ENCODE peak calls at places on chromosomes 16 and 17, in seven cellular contexts. W, T, J, L, Y, F and P are unnamed samples.

GRCh38 chr17:31521632-31522283 is 130.3 kb downstream of the RAB11FIP4 start:
- DNase-seq in W (no peak), L (no peak), J (no peak), F (no peak), Y (no peak), T (no peak), P (no peak)

GRCh38 chr16:22092143-22092933 is at the start of gene VWA3A:
- DNase-seq in L (no peak), Y (peak; percentile 51), T (no peak), F (peak; percentile 74), J (peak; percentile 75), W (no peak), P (peak; percentile 85)

GRCh38 chr17:68346448-68346847 is 55.2 kb downstream of the ARSG start:
- DNase-seq in Y (no peak), W (peak; percentile 28), F (peak; percentile 74), J (no peak), L (peak; percentile 24), T (no peak), P (no peak)

GRCh38 chr16:47599512-47599911 is 138.4 kb downstream of the PHKB start:
- DNase-seq in L (peak; percentile 28), W (no peak), F (no peak), T (no peak), Y (no peak), J (no peak), P (no peak)

GRCh38 chr16:23506606-23506994 is 3.7 kb downstream of the GGA2 start:
- DNase-seq in L (no peak), T (no peak), J (no peak), Y (no peak), F (no peak), W (no peak), P (no peak)

GRCh38 chr16:70706948-70707465 is 21.2 kb upstream of the MTSS2 start:
- DNase-seq in L (no peak), J (peak; percentile 84), T (no peak), F (no peak), Y (peak; percentile 67), W (no peak), P (peak; percentile 58)

GRCh38 chr17:72255481-72255880 is 134.7 kb downstream of the SOX9 start:
- DNase-seq in F (no peak), Y (no peak), T (no peak), J (no peak), L (no peak), W (peak; percentile 30), P (no peak)

GRCh38 chr16:85554791-85555548 is 58.2 kb upstream of the GSE1 start:
- DNase-seq in W (peak; percentile 72), T (no peak), Y (peak; percentile 73), J (peak; percentile 87), F (peak; percentile 89), L (no peak), P (peak; percentile 71)

GRCh38 chr17:30379303-30380105 is 777 bp downstream of the CPD start:
- DNase-seq in F (peak; percentile 84), L (no peak), Y (no peak), T (no peak), J (peak; percentile 20), W (peak; percentile 34), P (no peak)

GRCh38 chr16:87310610-87311009 is 6.6 kb downstream of the C16orf95 start:
- DNase-seq in T (no peak), L (no peak), W (no peak), J (no peak), F (peak; percentile 47), Y (no peak), P (no peak)

GRCh38 chr16:81499576-81500380 is 55.2 kb downstream of the CMIP start:
- DNase-seq in T (no peak), L (no peak), F (peak; percentile 29), Y (no peak), W (no peak), J (no peak), P (no peak)
- H3K9ac ChIP-seq in T (peak overlapping the region; percentile 32), L (no peak overlapping the region), F (no peak overlapping the region), Y (no peak overlapping the region), W (peak overlapping the region; percentile 24), J (no peak overlapping the region), P (no peak overlapping the region)

DNA sequence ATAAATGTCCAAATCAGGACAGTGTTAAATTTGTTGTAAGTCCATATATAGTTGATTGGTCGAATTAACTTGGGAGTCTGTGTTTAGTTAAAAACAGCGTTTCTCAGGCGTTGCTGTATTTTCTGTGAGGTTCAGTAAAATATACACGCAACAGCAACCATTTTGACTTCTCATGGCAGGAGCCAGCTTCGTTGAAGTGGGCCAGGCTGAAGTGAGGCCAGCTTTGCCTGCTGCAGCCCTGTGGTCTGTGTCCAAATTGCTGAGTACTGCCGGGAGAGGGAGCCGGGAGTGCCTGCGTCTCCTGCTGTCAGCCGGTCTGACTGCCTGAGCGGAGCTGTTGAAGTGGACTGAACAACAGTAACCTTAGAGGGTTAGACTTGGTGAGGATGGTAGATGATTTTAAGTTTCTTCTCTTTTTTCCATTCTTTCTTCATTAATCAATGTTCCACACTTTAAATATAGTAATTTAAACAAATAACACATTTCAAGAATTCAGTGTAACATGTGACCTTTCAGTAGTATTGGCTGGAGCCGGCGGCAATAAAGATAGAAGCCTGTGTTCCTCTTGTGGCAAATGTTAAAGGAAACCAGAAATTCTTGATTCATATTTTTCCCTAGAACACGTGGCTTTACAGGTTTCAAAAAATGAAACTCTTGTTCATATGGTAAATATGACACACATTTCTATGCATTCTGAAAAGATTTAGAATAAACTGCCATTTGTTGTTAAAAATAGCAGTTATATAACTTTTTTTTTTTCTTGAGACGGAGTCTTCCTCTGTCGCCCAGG is 37.0 kb upstream of the ZNF750 start:
- DNase-seq in J (peak; percentile 84), W (peak; percentile 70), Y (peak; percentile 70), L (no peak), T (peak; percentile 49), F (peak; percentile 86), P (peak; percentile 82)
- H3K9ac ChIP-seq in J (peak overlapping the region; percentile 86), W (no peak overlapping the region), Y (no peak overlapping the region), L (no peak overlapping the region), T (peak overlapping the region; percentile 23), F (no peak overlapping the region), P (no peak overlapping the region)

DNA sequence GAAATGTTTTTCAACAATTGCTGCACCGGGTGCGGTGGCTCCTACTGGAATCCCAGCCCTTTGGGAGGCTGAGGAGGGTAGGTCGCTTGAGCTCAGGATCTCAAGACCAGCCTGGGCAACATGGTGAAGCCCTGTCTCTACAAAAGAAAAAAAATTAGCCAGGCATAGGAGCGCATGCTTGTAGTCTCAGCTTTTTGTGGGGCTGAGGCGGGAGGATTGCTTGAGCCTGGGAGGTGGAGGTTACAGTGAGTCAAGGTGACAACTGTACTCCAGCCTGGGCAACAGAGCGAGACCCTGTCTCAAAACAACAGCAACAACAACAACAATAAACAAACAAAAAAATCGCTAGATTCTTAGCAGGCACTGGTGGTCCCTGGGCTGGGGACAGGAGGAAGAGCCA is 28.5 kb downstream of the IL21R start:
- DNase-seq in Y (no peak), L (no peak), T (no peak), W (no peak), J (no peak), F (no peak), P (no peak)
- H3K9ac ChIP-seq in Y (no peak overlapping the region), L (peak overlapping the region; percentile 63), T (no peak overlapping the region), W (no peak overlapping the region), J (no peak overlapping the region), F (no peak overlapping the region), P (no peak overlapping the region)

GRCh38 chr17:82243648-82244412 is 15.0 kb downstream of the SLC16A3 start:
- DNase-seq in L (no peak), W (no peak), T (no peak), F (no peak), Y (peak; percentile 18), J (no peak), P (no peak)
- H3K9ac ChIP-seq in L (no peak overlapping the region), W (no peak overlapping the region), T (no peak overlapping the region), F (no peak overlapping the region), Y (no peak overlapping the region), J (no peak overlapping the region), P (no peak overlapping the region)